ENCODE peak calls at places on chromosomes 16 and 17, in four cellular contexts. X is cardiac muscle cell; W is body of pancreas; Q is CD4-positive, CD25-positive, alpha-beta regulatory T cell. E is an unnamed sample.

GRCh38 chr17:75352079-75352569 is 53.4 kb downstream of the GRB2 start:
- DNase-seq in X (no peak), Q (no peak), W (peak), E (no peak)

GRCh38 chr16:82093901-82094300 is 58.8 kb downstream of the HSD17B2 start:
- DNase-seq in Q (no peak), X (peak), W (no peak), E (no peak)

GRCh38 chr16:17359778-17360177 is 111.0 kb downstream of the XYLT1 start:
- DNase-seq in Q (no peak), W (no peak), X (peak), E (peak)

GRCh38 chr17:77363821-77364361 is 223.1 kb downstream of the SEC14L1 start:
- DNase-seq in Q (no peak), W (peak), X (peak), E (no peak)

GRCh38 chr16:86894168-86894567 is 315.8 kb downstream of the FOXL1 start:
- DNase-seq in Q (no peak), X (no peak), W (no peak), E (no peak)

GRCh38 chr17:13002761-13003453 is 14.9 kb downstream of the ELAC2 start:
- DNase-seq in Q (peak), W (peak), X (peak), E (no peak)

GRCh38 chr17:66675991-66676371 is 158.9 kb upstream of the CACNG5 start:
- DNase-seq in W (no peak), X (no peak), Q (no peak), E (no peak)

GRCh38 chr17:40352779-40353394 is 11.7 kb downstream of the GJD3 start:
- DNase-seq in Q (no peak), W (no peak), X (no peak), E (peak)

GRCh38 chr17:80422276-80422675 is 7.3 kb downstream of the ENDOV start:
- DNase-seq in W (no peak), Q (no peak), X (no peak), E (no peak)

GRCh38 chr16:1966460-1966859 is at the start of gene RNF151:
- DNase-seq in Q (no peak), X (no peak), W (no peak), E (no peak)

GRCh38 chr16:28091706-28092105 is 28.2 kb upstream of the GSG1L start:
- DNase-seq in W (no peak), X (no peak), Q (no peak), E (no peak)

GRCh38 chr16:87484487-87485331 is 8.1 kb downstream of the ZCCHC14 start:
- DNase-seq in Q (no peak), X (no peak), W (no peak), E (no peak)

GRCh38 chr16:59274141-59274540 is 540.0 kb upstream of the GOT2 start:
- DNase-seq in W (no peak), Q (no peak), X (no peak), E (no peak)

GRCh38 chr17:48487221-48487620 is 43.6 kb downstream of the HOXB1 start:
- DNase-seq in W (no peak), Q (no peak), X (no peak), E (no peak)

GRCh38 chr16:57914244-57915173 is 56.4 kb downstream of the CNGB1 start:
- DNase-seq in Q (no peak), X (no peak), W (no peak), E (no peak)

GRCh38 chr17:18319604-18320256 is 4.6 kb downstream of the SMCR8 start:
- DNase-seq in X (peak), W (no peak), Q (peak), E (peak)

GRCh38 chr17:40564195-40564882 is 933 bp downstream of the CCR7 start:
- DNase-seq in X (no peak), Q (peak), W (no peak), E (no peak)

GRCh38 chr17:75459590-75460267 is 3.3 kb downstream of the TMEM94 start:
- DNase-seq in W (no peak), Q (no peak), X (no peak), E (peak)

GRCh38 chr16:17375388-17376304 is 95.1 kb downstream of the XYLT1 start:
- DNase-seq in Q (no peak), X (no peak), W (peak), E (no peak)

GRCh38 chr17:68868708-68869107 is 86.5 kb downstream of the ABCA8 start:
- DNase-seq in Q (no peak), W (peak), X (peak), E (no peak)

GRCh38 chr16:81666102-81666501 is 113.0 kb upstream of the PLCG2 start:
- DNase-seq in X (no peak), Q (no peak), W (no peak), E (no peak)

GRCh38 chr17:40607641-40608040 is 40.0 kb downstream of the SMARCE1 start:
- DNase-seq in W (no peak), Q (peak), X (no peak), E (no peak)

GRCh38 chr16:82432261-82432660 is 194.5 kb upstream of the CDH13 start:
- DNase-seq in Q (no peak), X (no peak), W (no peak), E (no peak)

GRCh38 chr17:42284020-42284369 is 4.3 kb upstream of the STAT5A start:
- DNase-seq in X (no peak), W (no peak), Q (no peak), E (no peak)

GRCh38 chr16:85401917-85402766 is 211.0 kb upstream of the GSE1 start:
- DNase-seq in Q (no peak), W (no peak), X (no peak), E (no peak)

GRCh38 chr16:15963307-15963910 is 14.0 kb downstream of the ABCC1 start:
- DNase-seq in Q (no peak), X (no peak), W (no peak), E (no peak)

GRCh38 chr17:29357821-29358232 is 32.3 kb upstream of the TAOK1 start:
- DNase-seq in Q (no peak), W (no peak), X (peak), E (no peak)

GRCh38 chr17:29358421-29358820 is 31.7 kb upstream of the TAOK1 start:
- DNase-seq in Q (no peak), X (peak), W (no peak), E (no peak)

GRCh38 chr17:29352146-29352545 is 38.0 kb upstream of the TAOK1 start:
- DNase-seq in X (no peak), W (no peak), Q (no peak), E (no peak)

GRCh38 chr17:29359777-29360176 is 30.4 kb upstream of the TAOK1 start:
- DNase-seq in X (no peak), Q (no peak), W (no peak), E (no peak)

DNA sequence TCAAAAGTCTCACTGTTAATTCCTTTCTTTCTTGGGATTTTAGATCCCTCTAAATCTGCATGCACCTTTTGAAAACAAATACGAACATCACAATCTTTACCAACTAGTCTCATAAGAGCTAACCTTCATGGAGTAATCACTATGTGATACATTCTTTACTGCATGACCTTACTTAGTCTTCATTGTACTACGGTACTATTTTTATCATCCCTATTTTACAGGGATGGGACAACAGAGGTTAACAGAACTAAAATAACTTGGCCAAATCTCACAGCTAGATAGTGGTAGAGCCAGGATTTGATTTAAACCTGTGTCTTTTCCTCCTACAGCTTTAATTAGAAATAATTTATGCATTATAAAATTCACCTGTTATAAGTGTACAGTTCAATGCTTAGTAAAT is 32.9 kb upstream of the TAOK1 start:
- DNase-seq in Q (no peak), W (no peak), X (no peak), E (no peak)
- H3K27ac ChIP-seq in Q (no peak), W (no peak), X (peak), E (no peak)

DNA sequence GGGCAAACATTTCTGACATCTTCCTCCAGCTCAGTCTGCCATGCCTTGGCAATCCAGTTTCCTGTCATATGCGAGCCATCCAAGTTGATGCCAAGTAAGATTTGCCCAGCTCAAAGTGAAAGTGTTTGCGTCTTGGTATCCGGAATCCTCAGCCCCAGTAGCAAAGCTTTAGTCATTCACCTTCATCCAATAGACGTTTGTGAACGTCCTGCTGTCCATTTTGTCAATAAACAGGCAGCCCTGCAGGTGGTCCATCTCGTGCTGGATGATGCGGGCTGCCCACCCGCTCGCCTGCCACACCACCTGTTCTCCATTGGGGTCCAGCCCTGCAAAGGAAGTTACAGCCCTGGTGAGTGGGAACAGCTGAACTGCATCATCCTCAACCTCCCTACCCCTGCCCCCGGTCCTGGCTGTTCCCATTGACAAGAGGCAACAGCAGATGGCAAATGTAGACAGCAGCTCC is 1.5 kb downstream of the PDF start:
- DNase-seq in X (no peak), W (no peak), Q (no peak), E (no peak)
- H3K27ac ChIP-seq in X (no peak), W (no peak), Q (no peak), E (peak)

DNA sequence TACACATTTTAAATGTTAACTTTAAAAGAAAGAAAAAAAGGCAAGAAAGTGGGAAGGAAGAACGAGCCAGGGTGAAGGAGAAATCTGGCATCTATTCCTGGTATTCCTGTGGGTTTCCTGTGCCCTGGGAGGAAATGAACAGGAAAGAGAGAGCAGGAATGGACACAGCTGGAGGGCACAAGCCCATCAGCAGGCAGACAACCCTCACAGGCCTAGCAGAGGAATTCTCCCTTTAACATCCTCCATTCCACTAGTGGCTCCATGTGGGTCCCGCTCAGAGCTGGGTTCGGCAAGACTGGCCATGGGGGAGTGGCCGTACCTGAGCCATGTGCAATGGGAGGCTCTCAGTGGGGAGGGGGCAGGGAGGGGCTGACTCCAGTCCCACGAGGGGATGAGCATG is 30.4 kb downstream of the TK2 start:
- DNase-seq in Q (no peak), W (no peak), X (no peak), E (no peak)
- H3K27ac ChIP-seq in Q (peak), W (peak), X (no peak), E (peak)

DNA sequence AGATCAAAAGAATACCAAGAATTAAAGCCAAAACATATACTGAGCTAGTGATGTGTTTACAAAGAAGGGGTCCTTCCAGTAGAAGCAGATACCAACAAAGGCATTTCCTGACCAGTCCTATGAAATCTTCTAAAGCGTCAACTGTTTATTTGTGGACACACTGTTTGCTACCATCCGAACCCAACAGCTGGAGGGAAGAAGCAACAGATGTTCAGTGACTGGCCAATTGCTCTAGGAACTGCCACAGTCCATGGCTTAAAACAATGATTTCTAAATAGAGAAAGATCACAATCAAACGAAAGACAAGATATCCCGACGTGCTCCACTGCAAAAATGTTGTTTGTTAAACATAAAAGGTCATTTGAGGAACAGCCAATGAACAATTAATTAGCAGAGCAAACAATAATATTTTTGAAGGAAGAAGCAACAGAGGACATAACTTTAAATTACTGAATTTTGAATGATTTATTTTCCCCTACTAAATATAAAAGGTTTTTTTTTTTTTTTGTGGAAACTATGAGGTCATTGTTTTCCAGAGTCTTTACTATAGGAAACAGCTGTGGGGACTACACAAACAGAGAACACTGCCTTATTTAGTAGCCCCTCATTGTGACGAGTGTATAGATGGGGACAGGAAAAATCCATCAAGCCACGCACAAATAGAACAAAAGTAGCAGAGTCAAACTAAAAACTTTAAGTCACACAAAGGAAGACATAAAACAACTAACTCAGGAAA is 17.2 kb downstream of the USP31 start:
- DNase-seq in X (peak), Q (no peak), W (no peak), E (no peak)
- H3K27ac ChIP-seq in X (no peak), Q (no peak), W (no peak), E (no peak)

DNA sequence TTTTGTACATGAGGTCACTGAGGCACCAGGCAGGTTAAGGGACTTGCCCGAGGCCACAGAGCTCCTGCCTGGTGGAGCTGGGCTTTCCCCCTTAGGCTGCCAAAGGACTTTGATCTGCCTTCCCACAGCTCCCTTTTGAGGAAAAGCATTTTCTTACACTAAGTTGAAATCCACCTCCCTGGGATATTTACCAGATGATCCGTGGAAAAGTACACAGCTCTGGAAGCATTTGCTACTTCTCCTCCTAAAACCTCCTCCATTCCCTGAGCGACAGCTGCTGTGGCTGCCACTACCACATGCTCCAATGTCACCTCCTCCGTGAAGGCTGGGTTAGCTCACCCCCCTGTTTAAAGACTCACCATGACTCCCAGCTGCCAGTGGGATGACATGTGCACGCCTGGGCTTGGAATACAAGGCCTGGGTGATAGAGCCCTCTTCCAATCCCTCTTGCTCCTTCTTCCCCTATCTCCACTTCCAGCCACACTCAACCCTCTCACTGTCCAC is 1.2 kb upstream of the MPRIP start:
- DNase-seq in W (peak), X (no peak), Q (no peak), E (no peak)
- H3K27ac ChIP-seq in W (peak), X (no peak), Q (no peak), E (no peak)

GRCh38 chr17:61401280-61402072 is 1.8 kb downstream of the TBX2 start:
- DNase-seq in W (no peak), X (no peak), Q (no peak), E (no peak)
- H3K27ac ChIP-seq in W (no peak), X (peak), Q (no peak), E (no peak)

E was measured in HL-60.